ENCODE peak calls at places on chromosome 7, in six cellular contexts. D is neural crest cell; P is foreskin fibroblast; S is natural killer cell; E is stimulated activated CD4-positive, alpha-beta T cell treated with anti-CD3 and anti-CD28 coated beads, TNF-alpha, amount 100 ng/mL, for 1 hour; N is HCEC 1CT. H is an unnamed sample.

GRCh38 chr7:68078311-68078710 is 1081.7 kb downstream of the TYW1 start:
- DNase-seq in S (no peak), P (no peak), D (no peak), N (no peak), E (no peak), H (no peak)

GRCh38 chr7:4707980-4708411 is 25.9 kb downstream of the FOXK1 start:
- DNase-seq in E (no peak), P (no peak), S (no peak), D (no peak), N (no peak), H (no peak)

GRCh38 chr7:28411876-28412662 is at the start of gene CREB5:
- DNase-seq in P (no peak), N (no peak), D (no peak), S (no peak), E (no peak), H (no peak)

GRCh38 chr7:44257618-44258422 is 57.0 kb downstream of the YKT6 start:
- DNase-seq in S (peak; percentile 63), E (peak; percentile 40), D (peak; percentile 60), N (peak; percentile 94), P (peak; percentile 97), H (peak; percentile 73)

GRCh38 chr7:135709508-135709907 is 18.5 kb downstream of the SLC13A4 start:
- DNase-seq in S (no peak), D (no peak), P (no peak), E (no peak), N (no peak), H (no peak)

GRCh38 chr7:112129655-112130323 is 76.4 kb downstream of the DOCK4 start:
- DNase-seq in P (no peak), E (no peak), D (no peak), S (no peak), N (no peak), H (no peak)

GRCh38 chr7:3892167-3892566 is 591.1 kb downstream of the SDK1 start:
- DNase-seq in P (no peak), D (no peak), S (no peak), N (no peak), E (no peak), H (no peak)

GRCh38 chr7:81367335-81367801 is 402.5 kb downstream of the HGF start:
- DNase-seq in E (no peak), N (no peak), P (peak; percentile 88), D (no peak), S (no peak), H (peak; percentile 95)

GRCh38 chr7:134813668-134814067 is 34.2 kb downstream of the CALD1 start:
- DNase-seq in E (no peak), D (no peak), N (peak; percentile 77), P (peak; percentile 78), S (no peak), H (no peak)

GRCh38 chr7:155009570-155010157 is 6.7 kb upstream of the PAXIP1 start:
- DNase-seq in P (no peak), D (no peak), E (no peak), S (no peak), N (peak; percentile 4), H (no peak)

GRCh38 chr7:117588352-117588794 is 108.5 kb downstream of the CFTR start:
- DNase-seq in N (peak; percentile 32), S (no peak), E (no peak), P (no peak), D (no peak), H (no peak)

GRCh38 chr7:631966-632830 is 94.3 kb upstream of the DNAAF5 start:
- DNase-seq in N (no peak), E (no peak), P (no peak), D (no peak), S (no peak), H (no peak)

GRCh38 chr7:131604841-131605279 is 48.4 kb upstream of the PODXL start:
- DNase-seq in S (no peak), N (peak; percentile 74), P (peak; percentile 86), E (no peak), D (no peak), H (no peak)

GRCh38 chr7:130393095-130393494 is 12.8 kb downstream of the CPA1 start:
- DNase-seq in S (no peak), E (no peak), D (no peak), N (peak; percentile 47), P (peak; percentile 87), H (peak; percentile 22)

GRCh38 chr7:57328457-57328856 is 121.5 kb upstream of the ZNF716 start:
- DNase-seq in S (no peak), D (no peak), E (no peak), P (no peak), N (no peak), H (no peak)

GRCh38 chr7:71237945-71238344 is 106.0 kb downstream of the GALNT17 start:
- DNase-seq in N (no peak), D (no peak), S (no peak), P (no peak), E (no peak), H (no peak)

GRCh38 chr7:94276797-94277196 is 117.9 kb upstream of the COL1A2 start:
- DNase-seq in S (no peak), E (no peak), N (peak; percentile 57), P (no peak), D (no peak), H (no peak)

GRCh38 chr7:115102738-115103137 is 180.8 kb downstream of the MDFIC start:
- DNase-seq in N (no peak), D (no peak), E (no peak), P (no peak), S (no peak), H (no peak)

GRCh38 chr7:33732462-33732861 is 172.9 kb upstream of the BMPER start:
- DNase-seq in P (no peak), S (no peak), D (no peak), E (no peak), N (no peak), H (no peak)

GRCh38 chr7:48617988-48618387 is 306.4 kb upstream of the CDC14C start:
- DNase-seq in E (no peak), N (no peak), S (no peak), P (no peak), D (no peak), H (no peak)

H was measured in fibroblast of the conjunctiva.